ENCODE peak calls at places on chromosomes 12 and 14, in ten cellular contexts. One of them, this sample, is unnamed.

GRCh38 chr12:52007158-52007921 is 594 bp downstream of the TAMALIN start:
- DNase-seq in psoas muscle: peak; percentile 72
- DNase-seq in right atrium auricular region: no peak
- DNase-seq in CD8-positive, alpha-beta memory T cell: peak; percentile 75
- DNase-seq in transverse colon: peak; percentile 50
- DNase-seq in WERI-Rb-1: peak; percentile 51
- DNase-seq in colonic mucosa: no peak
- DNase-seq in HCT116: no peak
- DNase-seq in thyroid gland: peak; percentile 17
- DNase-seq in aorta: peak; percentile 83
- DNase-seq in this sample: no peak

GRCh38 chr12:109153711-109154434 is 37.5 kb downstream of the ACACB start:
- DNase-seq in psoas muscle: no peak
- DNase-seq in right atrium auricular region: no peak
- DNase-seq in transverse colon: no peak
- DNase-seq in colonic mucosa: peak; percentile 29
- DNase-seq in CD8-positive, alpha-beta memory T cell: no peak
- DNase-seq in HCT116: no peak
- DNase-seq in aorta: no peak
- DNase-seq in WERI-Rb-1: no peak
- DNase-seq in thyroid gland: peak; percentile 52
- DNase-seq in this sample: no peak

GRCh38 chr14:35341454-35342159 is 49.4 kb downstream of the PSMA6 start:
- DNase-seq in right atrium auricular region: peak; percentile 96
- DNase-seq in aorta: peak; percentile 98
- DNase-seq in HCT116: peak; percentile 45
- DNase-seq in CD8-positive, alpha-beta memory T cell: no peak
- DNase-seq in psoas muscle: peak; percentile 97
- DNase-seq in colonic mucosa: peak; percentile 98
- DNase-seq in WERI-Rb-1: peak; percentile 89
- DNase-seq in thyroid gland: peak; percentile 100
- DNase-seq in transverse colon: peak; percentile 97
- DNase-seq in this sample: peak; percentile 94

GRCh38 chr12:110591508-110592051 is 8.5 kb upstream of the PPTC7 start:
- DNase-seq in colonic mucosa: peak; percentile 58
- DNase-seq in transverse colon: no peak
- DNase-seq in right atrium auricular region: no peak
- DNase-seq in HCT116: no peak
- DNase-seq in thyroid gland: peak; percentile 62
- DNase-seq in WERI-Rb-1: no peak
- DNase-seq in aorta: no peak
- DNase-seq in CD8-positive, alpha-beta memory T cell: no peak
- DNase-seq in psoas muscle: no peak
- DNase-seq in this sample: no peak

GRCh38 chr12:124745891-124746570 is 117.6 kb downstream of the SCARB1 start:
- DNase-seq in right atrium auricular region: peak; percentile 97
- DNase-seq in transverse colon: peak; percentile 87
- DNase-seq in colonic mucosa: peak; percentile 87
- DNase-seq in thyroid gland: peak; percentile 97
- DNase-seq in aorta: peak; percentile 97
- DNase-seq in CD8-positive, alpha-beta memory T cell: no peak
- DNase-seq in psoas muscle: peak; percentile 96
- DNase-seq in WERI-Rb-1: peak; percentile 94
- DNase-seq in HCT116: peak; percentile 67
- DNase-seq in this sample: peak; percentile 77

GRCh38 chr12:50088577-50089335 is 3.6 kb downstream of the SMARCD1 start:
- DNase-seq in transverse colon: peak; percentile 70
- DNase-seq in HCT116: peak; percentile 72
- DNase-seq in psoas muscle: no peak
- DNase-seq in aorta: no peak
- DNase-seq in right atrium auricular region: no peak
- DNase-seq in CD8-positive, alpha-beta memory T cell: peak; percentile 68
- DNase-seq in colonic mucosa: peak; percentile 81
- DNase-seq in WERI-Rb-1: peak; percentile 71
- DNase-seq in thyroid gland: peak; percentile 62
- DNase-seq in this sample: no peak

GRCh38 chr14:92209141-92209540 is 87.4 kb downstream of the CPSF2 start:
- DNase-seq in colonic mucosa: no peak
- DNase-seq in CD8-positive, alpha-beta memory T cell: no peak
- DNase-seq in WERI-Rb-1: no peak
- DNase-seq in thyroid gland: no peak
- DNase-seq in right atrium auricular region: no peak
- DNase-seq in aorta: no peak
- DNase-seq in psoas muscle: no peak
- DNase-seq in HCT116: no peak
- DNase-seq in transverse colon: no peak
- DNase-seq in this sample: no peak

GRCh38 chr14:91368681-91369416 is 48.8 kb downstream of the CCDC88C start:
- DNase-seq in thyroid gland: no peak
- DNase-seq in right atrium auricular region: no peak
- DNase-seq in transverse colon: no peak
- DNase-seq in colonic mucosa: no peak
- DNase-seq in WERI-Rb-1: no peak
- DNase-seq in psoas muscle: no peak
- DNase-seq in CD8-positive, alpha-beta memory T cell: peak; percentile 40
- DNase-seq in HCT116: no peak
- DNase-seq in aorta: peak; percentile 34
- DNase-seq in this sample: no peak

GRCh38 chr14:104967144-104967413 is 11.1 kb downstream of the AHNAK2 start:
- DNase-seq in transverse colon: no peak
- DNase-seq in right atrium auricular region: no peak
- DNase-seq in thyroid gland: no peak
- DNase-seq in CD8-positive, alpha-beta memory T cell: no peak
- DNase-seq in aorta: no peak
- DNase-seq in psoas muscle: no peak
- DNase-seq in colonic mucosa: no peak
- DNase-seq in WERI-Rb-1: no peak
- DNase-seq in HCT116: no peak
- DNase-seq in this sample: peak; percentile 68

GRCh38 chr12:99752740-99753139 is 105.2 kb downstream of the GARIN6 start:
- DNase-seq in right atrium auricular region: no peak
- DNase-seq in aorta: no peak
- DNase-seq in psoas muscle: no peak
- DNase-seq in colonic mucosa: no peak
- DNase-seq in thyroid gland: no peak
- DNase-seq in CD8-positive, alpha-beta memory T cell: no peak
- DNase-seq in WERI-Rb-1: no peak
- DNase-seq in HCT116: no peak
- DNase-seq in transverse colon: no peak
- DNase-seq in this sample: no peak

GRCh38 chr12:71602745-71603577 is 60.7 kb downstream of the ZFC3H1 start:
- DNase-seq in CD8-positive, alpha-beta memory T cell: no peak
- DNase-seq in HCT116: no peak
- DNase-seq in thyroid gland: no peak
- DNase-seq in aorta: no peak
- DNase-seq in WERI-Rb-1: no peak
- DNase-seq in psoas muscle: no peak
- DNase-seq in right atrium auricular region: no peak
- DNase-seq in colonic mucosa: no peak
- DNase-seq in transverse colon: no peak
- DNase-seq in this sample: no peak

GRCh38 chr12:17829813-17830212 is 260.2 kb downstream of the RERGL start:
- DNase-seq in psoas muscle: no peak
- DNase-seq in right atrium auricular region: no peak
- DNase-seq in aorta: no peak
- DNase-seq in colonic mucosa: no peak
- DNase-seq in CD8-positive, alpha-beta memory T cell: no peak
- DNase-seq in HCT116: no peak
- DNase-seq in WERI-Rb-1: no peak
- DNase-seq in thyroid gland: no peak
- DNase-seq in transverse colon: no peak
- DNase-seq in this sample: no peak

GRCh38 chr12:64268409-64268808 is 46.3 kb upstream of the KICS2 start:
- DNase-seq in HCT116: no peak
- DNase-seq in thyroid gland: no peak
- DNase-seq in transverse colon: no peak
- DNase-seq in colonic mucosa: no peak
- DNase-seq in aorta: no peak
- DNase-seq in WERI-Rb-1: no peak
- DNase-seq in CD8-positive, alpha-beta memory T cell: no peak
- DNase-seq in right atrium auricular region: no peak
- DNase-seq in psoas muscle: no peak
- DNase-seq in this sample: no peak

GRCh38 chr12:120012067-120012621 is 23.1 kb downstream of the BICDL1 start:
- DNase-seq in colonic mucosa: no peak
- DNase-seq in right atrium auricular region: no peak
- DNase-seq in transverse colon: no peak
- DNase-seq in CD8-positive, alpha-beta memory T cell: peak; percentile 92
- DNase-seq in psoas muscle: no peak
- DNase-seq in WERI-Rb-1: no peak
- DNase-seq in HCT116: peak; percentile 18
- DNase-seq in thyroid gland: no peak
- DNase-seq in aorta: no peak
- DNase-seq in this sample: no peak

GRCh38 chr14:97441740-97442362 is 644.7 kb downstream of the VRK1 start:
- DNase-seq in thyroid gland: no peak
- DNase-seq in aorta: no peak
- DNase-seq in psoas muscle: no peak
- DNase-seq in transverse colon: no peak
- DNase-seq in CD8-positive, alpha-beta memory T cell: no peak
- DNase-seq in colonic mucosa: no peak
- DNase-seq in HCT116: no peak
- DNase-seq in WERI-Rb-1: no peak
- DNase-seq in right atrium auricular region: no peak
- DNase-seq in this sample: no peak
- H3K27me3 ChIP-seq in thyroid gland: no peaks in the 10 kb centered on the region
- H3K27me3 ChIP-seq in aorta: no peaks in the 10 kb centered on the region
- H3K27me3 ChIP-seq in psoas muscle: no peaks in the 10 kb centered on the region
- H3K27me3 ChIP-seq in transverse colon: no peaks in the 10 kb centered on the region
- H3K27me3 ChIP-seq in CD8-positive, alpha-beta memory T cell: no peaks in the 10 kb centered on the region
- H3K27me3 ChIP-seq in colonic mucosa: peaks cover 4% of the 10 kb centered on the region
- H3K27me3 ChIP-seq in HCT116: no peaks in the 10 kb centered on the region
- H3K27me3 ChIP-seq in WERI-Rb-1: peaks cover 77% of the 10 kb centered on the region
- H3K27me3 ChIP-seq in right atrium auricular region: no peaks in the 10 kb centered on the region
- H3K27me3 ChIP-seq in this sample: peaks cover 6% of the 10 kb centered on the region

DNA sequence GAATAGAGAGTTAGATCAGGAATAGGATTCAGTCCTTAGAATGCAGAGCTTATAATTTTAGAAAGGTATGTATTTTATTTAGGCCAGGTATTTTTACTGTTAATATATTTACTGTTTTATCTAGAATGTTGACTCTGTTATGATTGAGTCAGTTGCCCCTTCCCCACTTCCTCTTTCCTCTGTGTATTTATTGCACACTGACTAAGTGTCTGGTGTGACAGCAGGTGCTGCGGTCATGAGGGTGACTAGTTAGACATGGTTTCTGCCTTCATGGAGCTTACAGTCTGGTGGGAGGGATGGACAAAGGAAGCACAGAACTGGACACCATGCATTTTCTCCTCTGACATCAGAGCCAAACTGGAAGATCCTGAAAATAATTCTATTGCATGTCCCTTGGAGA is 159.8 kb downstream of the CACNA1C start:
- DNase-seq in WERI-Rb-1: no peak
- DNase-seq in psoas muscle: no peak
- DNase-seq in colonic mucosa: no peak
- DNase-seq in thyroid gland: no peak
- DNase-seq in transverse colon: no peak
- DNase-seq in aorta: no peak
- DNase-seq in CD8-positive, alpha-beta memory T cell: no peak
- DNase-seq in right atrium auricular region: no peak
- DNase-seq in HCT116: no peak
- DNase-seq in this sample: no peak
- H3K27ac ChIP-seq in WERI-Rb-1: no peak overlapping the region
- H3K27ac ChIP-seq in psoas muscle: no peak overlapping the region
- H3K27ac ChIP-seq in colonic mucosa: no peak overlapping the region
- H3K27ac ChIP-seq in thyroid gland: no peak overlapping the region
- H3K27ac ChIP-seq in transverse colon: peak overlapping the region; percentile 66
- H3K27ac ChIP-seq in aorta: peak overlapping the region; percentile 27
- H3K27ac ChIP-seq in CD8-positive, alpha-beta memory T cell: no peak overlapping the region
- H3K27ac ChIP-seq in right atrium auricular region: peak overlapping the region; percentile 67
- H3K27ac ChIP-seq in HCT116: no peak overlapping the region
- H3K27ac ChIP-seq in this sample: no peak overlapping the region

DNA sequence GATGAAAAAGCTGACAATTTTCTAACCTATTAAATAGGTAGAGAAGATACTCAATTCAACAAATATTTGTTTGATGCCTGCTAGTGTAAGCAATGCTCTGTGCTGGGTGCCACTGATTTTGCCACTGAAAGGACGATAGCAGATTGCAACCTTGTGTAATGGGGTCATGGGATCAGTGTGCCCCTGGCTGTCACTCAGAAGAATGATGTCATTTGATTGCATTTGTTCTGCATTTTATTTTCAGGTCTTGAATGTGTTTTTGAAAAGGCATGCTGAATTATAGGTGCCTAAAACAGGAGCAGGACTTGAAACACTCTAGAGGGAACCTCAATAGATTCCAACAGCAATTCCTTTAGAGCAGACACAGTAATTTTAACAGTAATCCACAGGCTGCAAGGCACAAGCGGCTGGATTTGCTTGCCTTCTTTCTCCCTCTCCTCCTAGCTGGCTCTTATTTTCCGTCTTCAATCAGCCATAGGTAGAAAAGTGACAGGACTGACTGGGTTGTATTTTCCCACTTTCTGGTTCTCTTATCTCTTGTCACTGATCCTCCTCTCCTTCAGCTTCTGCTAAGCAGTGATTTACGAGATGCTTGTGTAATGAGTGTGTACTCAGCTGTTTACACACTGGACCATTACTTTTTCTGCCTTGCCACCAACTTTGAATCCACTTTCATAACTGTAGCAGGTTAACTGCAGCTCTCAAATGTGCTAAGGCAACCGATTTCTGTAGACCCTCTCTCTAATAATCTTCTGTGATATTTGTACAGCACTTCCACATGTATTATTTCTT is 4.1 kb downstream of the PLXNC1 start:
- DNase-seq in aorta: no peak
- DNase-seq in HCT116: no peak
- DNase-seq in right atrium auricular region: no peak
- DNase-seq in colonic mucosa: no peak
- DNase-seq in WERI-Rb-1: no peak
- DNase-seq in transverse colon: no peak
- DNase-seq in CD8-positive, alpha-beta memory T cell: no peak
- DNase-seq in psoas muscle: no peak
- DNase-seq in thyroid gland: no peak
- DNase-seq in this sample: no peak
- H3K27me3 ChIP-seq in aorta: no peaks in the 10 kb centered on the region
- H3K27me3 ChIP-seq in HCT116: peaks cover 8% of the 10 kb centered on the region
- H3K27me3 ChIP-seq in right atrium auricular region: no peaks in the 10 kb centered on the region
- H3K27me3 ChIP-seq in colonic mucosa: peaks cover 9% of the 10 kb centered on the region
- H3K27me3 ChIP-seq in WERI-Rb-1: peaks cover 21% of the 10 kb centered on the region
- H3K27me3 ChIP-seq in transverse colon: peaks cover 34% of the 10 kb centered on the region
- H3K27me3 ChIP-seq in CD8-positive, alpha-beta memory T cell: no peaks in the 10 kb centered on the region
- H3K27me3 ChIP-seq in psoas muscle: peaks cover 22% of the 10 kb centered on the region
- H3K27me3 ChIP-seq in thyroid gland: no peaks in the 10 kb centered on the region
- H3K27me3 ChIP-seq in this sample: peaks cover 57% of the 10 kb centered on the region

DNA sequence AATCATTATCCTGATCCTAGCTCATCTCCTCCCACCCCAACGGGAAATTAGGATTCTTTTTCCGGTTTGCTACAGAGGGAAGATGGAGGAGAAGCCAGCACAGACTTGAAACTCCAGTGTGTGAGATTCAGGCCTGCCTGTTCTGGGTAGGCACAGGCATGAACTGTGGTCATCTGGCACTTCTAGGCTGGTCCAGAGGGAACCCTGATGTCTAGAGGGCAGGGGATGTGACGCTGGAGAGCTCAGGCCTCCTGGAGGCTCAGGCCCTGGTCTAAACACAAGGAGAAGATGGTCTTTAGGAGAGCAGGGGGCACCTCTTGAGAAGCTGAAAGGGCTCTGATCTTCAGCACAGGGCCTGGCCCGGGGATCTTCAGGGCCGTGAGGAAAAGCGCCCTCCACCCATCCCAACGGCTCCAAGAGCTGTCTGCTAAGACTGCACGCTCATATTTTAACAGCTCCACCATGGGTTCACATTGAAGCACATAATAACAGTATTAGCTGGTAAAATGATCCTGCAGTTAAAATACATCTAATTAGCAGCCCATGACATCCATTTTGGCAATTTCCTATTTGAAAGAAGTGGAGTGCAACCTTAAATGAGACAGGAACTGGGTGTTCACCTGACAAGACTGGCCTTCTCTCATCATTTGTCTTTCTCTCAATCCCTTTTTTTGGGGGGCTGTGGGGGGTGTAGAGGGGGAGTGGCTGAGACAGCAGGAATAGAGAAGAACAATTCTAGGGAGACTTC is 35.4 kb downstream of the BCL11B start:
- DNase-seq in transverse colon: no peak
- DNase-seq in right atrium auricular region: no peak
- DNase-seq in HCT116: no peak
- DNase-seq in thyroid gland: no peak
- DNase-seq in aorta: no peak
- DNase-seq in colonic mucosa: no peak
- DNase-seq in CD8-positive, alpha-beta memory T cell: peak; percentile 44
- DNase-seq in WERI-Rb-1: no peak
- DNase-seq in psoas muscle: no peak
- DNase-seq in this sample: no peak
- H3K27ac ChIP-seq in transverse colon: no peak overlapping the region
- H3K27ac ChIP-seq in right atrium auricular region: no peak overlapping the region
- H3K27ac ChIP-seq in HCT116: no peak overlapping the region
- H3K27ac ChIP-seq in thyroid gland: no peak overlapping the region
- H3K27ac ChIP-seq in aorta: no peak overlapping the region
- H3K27ac ChIP-seq in colonic mucosa: no peak overlapping the region
- H3K27ac ChIP-seq in CD8-positive, alpha-beta memory T cell: peak overlapping the region; percentile 28
- H3K27ac ChIP-seq in WERI-Rb-1: no peak overlapping the region
- H3K27ac ChIP-seq in psoas muscle: no peak overlapping the region
- H3K27ac ChIP-seq in this sample: no peak overlapping the region